ENCODE peak calls at places on chromosome 2, in six cellular contexts. F is nucleus accumbens, U is activated gamma-delta T cell treated with Interleukin-2 at 50 U/mL for 16 hours, J is sciatic nerve, M is GM18507, W is HuH-7. C is an unnamed sample.

GRCh38 chr2:128594953-128595677 is 276.4 kb upstream of the HS6ST1 start:
- DNase-seq in M (no peak), W (peak), F (no peak), J (peak), U (no peak), C (no peak)

GRCh38 chr2:79260848-79261247 is 101.3 kb upstream of the REG3A start:
- DNase-seq in W (no peak), F (no peak), J (no peak), U (no peak), M (no peak), C (no peak)

GRCh38 chr2:118046628-118047210 is 32.8 kb upstream of the CCDC93 start:
- DNase-seq in U (no peak), M (peak), W (peak), J (no peak), F (no peak), C (peak)

GRCh38 chr2:46749042-46749461 is 166.6 kb downstream of the MCFD2 start:
- DNase-seq in W (peak), F (no peak), U (no peak), M (no peak), J (no peak), C (peak)

GRCh38 chr2:211512746-211513145 is 956.3 kb downstream of the CPS1 start:
- DNase-seq in J (no peak), W (no peak), U (no peak), F (no peak), M (no peak), C (no peak)

GRCh38 chr2:204226305-204226861 is 289.8 kb downstream of the ICOS start:
- DNase-seq in M (no peak), J (no peak), F (no peak), W (no peak), U (no peak), C (no peak)

GRCh38 chr2:210128961-210129360 is 42.2 kb downstream of the KANSL1L start:
- DNase-seq in J (no peak), F (no peak), U (no peak), W (peak), M (no peak), C (no peak)

GRCh38 chr2:216142540-216142939 is 33.4 kb downstream of the XRCC5 start:
- DNase-seq in W (no peak), M (peak), J (no peak), F (no peak), U (peak), C (peak)

C was measured in ELR.